ENCODE peak calls at places on chromosomes 5 and 9, in six cellular contexts. X is IMR-90, L is neuronal stem cell, Y is H9, I is mesenchymal stem cell, G is H1. W is an unnamed sample.

GRCh38 chr5:126359884-126360283 is 63.3 kb upstream of the GRAMD2B start:
- DNase-seq in L (no peak), X (no peak), Y (no peak), I (peak), G (no peak), W (peak)

GRCh38 chr5:170623576-170624181 is 119.9 kb downstream of the KCNIP1 start:
- DNase-seq in I (peak), L (no peak), X (peak), Y (peak), G (no peak), W (peak)

GRCh38 chr9:122172131-122172530 is 12.4 kb downstream of the MORN5 start:
- DNase-seq in Y (no peak), I (no peak), L (no peak), G (no peak), X (no peak), W (no peak)

GRCh38 chr5:29214821-29215220 is 1978.7 kb upstream of the CDH6 start:
- DNase-seq in Y (no peak), G (no peak), L (no peak), I (peak), X (no peak), W (no peak)

GRCh38 chr5:73198833-73199592 is 26.0 kb downstream of the TMEM174 start:
- DNase-seq in G (no peak), X (no peak), I (no peak), Y (no peak), L (no peak), W (no peak)

GRCh38 chr9:109336409-109336808 is 15.6 kb upstream of the EPB41L4B start:
- DNase-seq in Y (no peak), I (no peak), L (no peak), X (no peak), G (no peak), W (no peak)

GRCh38 chr5:156497816-156498215 is 170.9 kb downstream of the SGCD start:
- DNase-seq in G (no peak), X (peak), L (peak), Y (no peak), I (peak), W (peak)

GRCh38 chr5:23274156-23274555 is 233.3 kb upstream of the PRDM9 start:
- DNase-seq in L (no peak), I (no peak), X (no peak), G (no peak), Y (no peak), W (no peak)

GRCh38 chr5:158351485-158352140 is 492.7 kb upstream of the CLINT1 start:
- DNase-seq in X (no peak), Y (no peak), G (no peak), L (no peak), I (no peak), W (no peak)

GRCh38 chr9:79057576-79057975 is 514.2 kb upstream of the TLE4 start:
- DNase-seq in I (peak), X (peak), Y (no peak), G (no peak), L (no peak), W (no peak)

GRCh38 chr5:157714036-157714435 is 17.2 kb upstream of the THG1L start:
- DNase-seq in L (no peak), X (peak), Y (no peak), I (peak), G (no peak), W (no peak)

GRCh38 chr5:78779771-78780616 is 131.4 kb upstream of the LHFPL2 start:
- DNase-seq in L (no peak), G (no peak), I (peak), Y (no peak), X (peak), W (no peak)

GRCh38 chr5:101142102-101142501 is 239.0 kb upstream of the ST8SIA4 start:
- DNase-seq in Y (no peak), I (no peak), X (no peak), G (no peak), L (no peak), W (peak)

GRCh38 chr9:38120961-38121360 is 51.9 kb upstream of the SHB start:
- DNase-seq in Y (no peak), I (no peak), X (no peak), L (no peak), G (no peak), W (no peak)

GRCh38 chr9:119420263-119420662 is 51.0 kb upstream of the BRINP1 start:
- DNase-seq in I (no peak), X (no peak), L (no peak), Y (no peak), G (no peak), W (no peak)

GRCh38 chr9:109512170-109512756 is 14.2 kb upstream of the PTPN3 start:
- DNase-seq in G (no peak), X (no peak), I (no peak), Y (no peak), L (no peak), W (peak)

GRCh38 chr9:133540336-133541025 is 6.0 kb downstream of the ADAMTSL2 start:
- DNase-seq in I (no peak), G (no peak), Y (no peak), L (no peak), X (no peak), W (peak)

GRCh38 chr5:151683444-151683843 is 3.3 kb downstream of the SPARC start:
- DNase-seq in G (no peak), Y (no peak), I (no peak), X (no peak), L (no peak), W (no peak)

GRCh38 chr9:113223963-113224362 is 2.6 kb downstream of the SLC31A1 start:
- DNase-seq in X (peak), G (no peak), L (no peak), Y (no peak), I (peak), W (peak)

GRCh38 chr9:21121595-21122251 is 19.9 kb downstream of the IFNW1 start:
- DNase-seq in L (no peak), Y (no peak), I (no peak), G (no peak), X (no peak), W (no peak)

GRCh38 chr5:158816306-158816705 is 283.4 kb downstream of the EBF1 start:
- DNase-seq in L (no peak), G (no peak), X (no peak), I (no peak), Y (no peak), W (no peak)

GRCh38 chr9:105168935-105169334 is 75.5 kb upstream of the SLC44A1 start:
- DNase-seq in I (no peak), G (no peak), Y (no peak), X (peak), L (no peak), W (peak)

GRCh38 chr5:36723921-36724320 is 117.5 kb downstream of the SLC1A3 start:
- DNase-seq in L (no peak), Y (no peak), G (no peak), X (no peak), I (no peak), W (no peak)

GRCh38 chr9:129524848-129525345 is 96.0 kb downstream of the C9orf50 start:
- DNase-seq in I (no peak), Y (no peak), G (no peak), X (no peak), L (no peak), W (no peak)

GRCh38 chr5:16946725-16947124 is 10.6 kb upstream of the MYO10 start:
- DNase-seq in I (no peak), L (no peak), Y (no peak), G (no peak), X (no peak), W (no peak)
- H4K91ac ChIP-seq in I (no peak), L (no peak), Y (no peak), G (no peak), X (no peak), W (no peak)

GRCh38 chr5:43179836-43180235 is 12.2 kb upstream of the NIM1K start:
- DNase-seq in I (no peak), X (no peak), Y (no peak), G (no peak), L (no peak), W (no peak)

DNA sequence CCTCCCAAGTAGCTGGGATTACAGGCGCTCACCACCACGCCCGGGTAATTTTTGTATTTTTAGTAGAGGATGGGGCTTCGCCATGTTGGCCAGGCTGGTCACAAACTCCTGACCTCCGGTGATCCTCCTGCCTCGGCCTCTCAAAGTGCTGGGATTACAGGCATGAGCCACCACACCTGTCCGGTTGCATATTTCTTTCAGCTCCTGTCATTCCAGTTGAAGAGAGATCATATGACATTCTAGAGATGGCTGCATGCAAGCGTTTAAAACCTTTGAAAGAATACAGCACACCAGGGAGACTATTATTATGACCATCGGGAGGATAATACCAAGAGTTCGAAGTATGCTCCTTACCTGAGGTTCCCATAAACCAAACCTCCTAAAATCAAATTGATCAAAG is 9.6 kb upstream of the NIM1K start:
- DNase-seq in G (no peak), X (no peak), Y (no peak), I (no peak), L (no peak), W (peak)
- H4K91ac ChIP-seq in G (no peak), X (no peak), Y (no peak), I (no peak), L (no peak), W (no peak)

GRCh38 chr5:180787711-180788431 is 14.7 kb downstream of the MGAT1 start:
- DNase-seq in X (peak), G (no peak), L (no peak), Y (peak), I (peak), W (peak)
- H4K91ac ChIP-seq in X (peak), G (peak), L (no peak), Y (no peak), I (no peak), W (peak)

GRCh38 chr5:52811067-52811749 is 23.5 kb downstream of the ITGA1 start:
- DNase-seq in I (peak), X (peak), L (no peak), G (no peak), Y (no peak), W (peak)

GRCh38 chr5:52807723-52808122 is 20.0 kb downstream of the ITGA1 start:
- DNase-seq in X (no peak), Y (no peak), G (no peak), I (no peak), L (no peak), W (no peak)

GRCh38 chr5:52808316-52808901 is 20.7 kb downstream of the ITGA1 start:
- DNase-seq in Y (no peak), X (peak), I (peak), L (no peak), G (no peak), W (no peak)

GRCh38 chr5:52810426-52810825 is 22.7 kb downstream of the ITGA1 start:
- DNase-seq in X (no peak), G (no peak), I (no peak), L (no peak), Y (no peak), W (no peak)

GRCh38 chr5:52809884-52810283 is 22.2 kb downstream of the ITGA1 start:
- DNase-seq in L (no peak), I (peak), Y (no peak), G (no peak), X (peak), W (peak)
- H4K91ac ChIP-seq in L (no peak), I (peak), Y (no peak), G (no peak), X (peak), W (no peak)

W was measured in trophoblast cell.